ENCODE peak calls at places on chromosomes 3 and 15, in four cellular contexts. One of them, this sample, is unnamed.

GRCh38 chr3:99647081-99647480 is 8.7 kb downstream of the COL8A1 start:
- DNase-seq in progenitor cell of endocrine pancreas: no peak
- DNase-seq in dermis blood vessel endothelial cell: peak; percentile 63
- DNase-seq in fibroblast of gingiva: peak; percentile 26
- DNase-seq in this sample: no peak

GRCh38 chr3:179702271-179702947 is 49.6 kb downstream of the USP13 start:
- DNase-seq in fibroblast of gingiva: no peak
- DNase-seq in progenitor cell of endocrine pancreas: no peak
- DNase-seq in dermis blood vessel endothelial cell: no peak
- DNase-seq in this sample: no peak

GRCh38 chr3:97245201-97245910 is 431.0 kb downstream of the EPHA6 start:
- DNase-seq in progenitor cell of endocrine pancreas: no peak
- DNase-seq in fibroblast of gingiva: no peak
- DNase-seq in dermis blood vessel endothelial cell: no peak
- DNase-seq in this sample: no peak

GRCh38 chr3:160163259-160163878 is 61.9 kb upstream of the C3orf80 start:
- DNase-seq in fibroblast of gingiva: peak; percentile 21
- DNase-seq in progenitor cell of endocrine pancreas: no peak
- DNase-seq in dermis blood vessel endothelial cell: peak; percentile 61
- DNase-seq in this sample: no peak

GRCh38 chr3:112814256-112814655 is 32.4 kb downstream of the CD200R1L start:
- DNase-seq in dermis blood vessel endothelial cell: peak; percentile 47
- DNase-seq in fibroblast of gingiva: peak; percentile 83
- DNase-seq in progenitor cell of endocrine pancreas: no peak
- DNase-seq in this sample: no peak

GRCh38 chr3:176208915-176209314 is 988.4 kb downstream of the TBL1XR1 start:
- DNase-seq in dermis blood vessel endothelial cell: no peak
- DNase-seq in fibroblast of gingiva: no peak
- DNase-seq in progenitor cell of endocrine pancreas: no peak
- DNase-seq in this sample: no peak

GRCh38 chr3:143676021-143676420 is 172.2 kb downstream of the SLC9A9 start:
- DNase-seq in dermis blood vessel endothelial cell: no peak
- DNase-seq in progenitor cell of endocrine pancreas: no peak
- DNase-seq in fibroblast of gingiva: no peak
- DNase-seq in this sample: no peak

GRCh38 chr3:44954962-44955361 is 21.0 kb downstream of the ZDHHC3 start:
- DNase-seq in dermis blood vessel endothelial cell: peak; percentile 73
- DNase-seq in progenitor cell of endocrine pancreas: no peak
- DNase-seq in fibroblast of gingiva: peak; percentile 34
- DNase-seq in this sample: no peak

GRCh38 chr15:38374477-38374876 is 79.5 kb upstream of the FAM98B start:
- DNase-seq in progenitor cell of endocrine pancreas: no peak
- DNase-seq in dermis blood vessel endothelial cell: no peak
- DNase-seq in fibroblast of gingiva: no peak
- DNase-seq in this sample: no peak

GRCh38 chr3:12303998-12304397 is 15.1 kb downstream of the PPARG start:
- DNase-seq in progenitor cell of endocrine pancreas: no peak
- DNase-seq in dermis blood vessel endothelial cell: no peak
- DNase-seq in fibroblast of gingiva: no peak
- DNase-seq in this sample: no peak

GRCh38 chr3:184678317-184679055 is 33.4 kb downstream of the MAGEF1 start:
- DNase-seq in progenitor cell of endocrine pancreas: no peak
- DNase-seq in dermis blood vessel endothelial cell: no peak
- DNase-seq in fibroblast of gingiva: no peak
- DNase-seq in this sample: no peak

GRCh38 chr3:19885468-19885867 is 48.5 kb downstream of the EFHB start:
- DNase-seq in dermis blood vessel endothelial cell: peak; percentile 62
- DNase-seq in fibroblast of gingiva: peak; percentile 31
- DNase-seq in progenitor cell of endocrine pancreas: no peak
- DNase-seq in this sample: no peak

GRCh38 chr15:75723847-75724660 is 11.4 kb upstream of the CSPG4 start:
- DNase-seq in fibroblast of gingiva: peak; percentile 93
- DNase-seq in dermis blood vessel endothelial cell: peak; percentile 95
- DNase-seq in progenitor cell of endocrine pancreas: no peak
- DNase-seq in this sample: no peak

GRCh38 chr3:167929937-167930336 is 165.8 kb downstream of the GOLIM4 start:
- DNase-seq in progenitor cell of endocrine pancreas: no peak
- DNase-seq in fibroblast of gingiva: no peak
- DNase-seq in dermis blood vessel endothelial cell: no peak
- DNase-seq in this sample: no peak

GRCh38 chr15:48472756-48473155 is 141.5 kb downstream of the DUT start:
- DNase-seq in fibroblast of gingiva: peak; percentile 40
- DNase-seq in progenitor cell of endocrine pancreas: no peak
- DNase-seq in dermis blood vessel endothelial cell: peak; percentile 48
- DNase-seq in this sample: no peak

GRCh38 chr3:29525254-29525881 is 244.5 kb downstream of the RBMS3 start:
- DNase-seq in dermis blood vessel endothelial cell: peak; percentile 88
- DNase-seq in progenitor cell of endocrine pancreas: no peak
- DNase-seq in fibroblast of gingiva: peak; percentile 98
- DNase-seq in this sample: no peak

GRCh38 chr3:111763101-111763500 is 96.0 kb upstream of the PHLDB2 start:
- DNase-seq in fibroblast of gingiva: no peak
- DNase-seq in progenitor cell of endocrine pancreas: no peak
- DNase-seq in dermis blood vessel endothelial cell: peak; percentile 16
- DNase-seq in this sample: no peak

GRCh38 chr15:33735637-33736247 is 232.6 kb upstream of the CHRM5 start:
- DNase-seq in dermis blood vessel endothelial cell: peak; percentile 64
- DNase-seq in progenitor cell of endocrine pancreas: peak; percentile 18
- DNase-seq in fibroblast of gingiva: no peak
- DNase-seq in this sample: no peak

GRCh38 chr3:106004137-106004600 is 135.4 kb upstream of the CBLB start:
- DNase-seq in dermis blood vessel endothelial cell: peak; percentile 17
- DNase-seq in progenitor cell of endocrine pancreas: no peak
- DNase-seq in fibroblast of gingiva: no peak
- DNase-seq in this sample: no peak

GRCh38 chr3:8825153-8825825 is 55.9 kb upstream of the OXTR start:
- DNase-seq in fibroblast of gingiva: no peak
- DNase-seq in progenitor cell of endocrine pancreas: no peak
- DNase-seq in dermis blood vessel endothelial cell: no peak
- DNase-seq in this sample: no peak

GRCh38 chr3:158703566-158703965 is 28.7 kb downstream of the RARRES1 start:
- DNase-seq in fibroblast of gingiva: no peak
- DNase-seq in progenitor cell of endocrine pancreas: no peak
- DNase-seq in dermis blood vessel endothelial cell: no peak
- DNase-seq in this sample: no peak

GRCh38 chr15:39781967-39782292 is 711 bp downstream of the FSIP1 start:
- DNase-seq in fibroblast of gingiva: no peak
- DNase-seq in progenitor cell of endocrine pancreas: no peak
- DNase-seq in dermis blood vessel endothelial cell: no peak
- DNase-seq in this sample: no peak

GRCh38 chr15:45180201-45180600 is 7.6 kb downstream of the SHF start:
- DNase-seq in fibroblast of gingiva: no peak
- DNase-seq in progenitor cell of endocrine pancreas: no peak
- DNase-seq in dermis blood vessel endothelial cell: no peak
- DNase-seq in this sample: no peak

GRCh38 chr3:45597166-45597565 is 2.6 kb downstream of the LIMD1 start:
- DNase-seq in progenitor cell of endocrine pancreas: no peak
- DNase-seq in fibroblast of gingiva: peak; percentile 32
- DNase-seq in dermis blood vessel endothelial cell: no peak
- DNase-seq in this sample: peak; percentile 63

GRCh38 chr15:89321521-89322410 is 12.9 kb downstream of the POLG start:
- DNase-seq in dermis blood vessel endothelial cell: no peak
- DNase-seq in fibroblast of gingiva: no peak
- DNase-seq in progenitor cell of endocrine pancreas: no peak
- DNase-seq in this sample: no peak

GRCh38 chr3:133757701-133758319 is 11.6 kb downstream of the TF start:
- DNase-seq in progenitor cell of endocrine pancreas: no peak
- DNase-seq in fibroblast of gingiva: no peak
- DNase-seq in dermis blood vessel endothelial cell: no peak
- DNase-seq in this sample: no peak

GRCh38 chr3:183809209-183809608 is 16.2 kb downstream of the MAP6D1 start:
- DNase-seq in dermis blood vessel endothelial cell: no peak
- DNase-seq in progenitor cell of endocrine pancreas: no peak
- DNase-seq in fibroblast of gingiva: no peak
- DNase-seq in this sample: no peak

GRCh38 chr3:177827517-177828249 is 630.4 kb upstream of the TBL1XR1 start:
- DNase-seq in fibroblast of gingiva: peak; percentile 91
- DNase-seq in progenitor cell of endocrine pancreas: no peak
- DNase-seq in dermis blood vessel endothelial cell: peak; percentile 58
- DNase-seq in this sample: no peak

GRCh38 chr3:36965440-36965839 is 20.6 kb upstream of the TRANK1 start:
- DNase-seq in progenitor cell of endocrine pancreas: no peak
- DNase-seq in fibroblast of gingiva: no peak
- DNase-seq in dermis blood vessel endothelial cell: no peak
- DNase-seq in this sample: no peak

GRCh38 chr3:39216176-39216790 is 23.9 kb upstream of the XIRP1 start:
- DNase-seq in dermis blood vessel endothelial cell: no peak
- DNase-seq in fibroblast of gingiva: no peak
- DNase-seq in progenitor cell of endocrine pancreas: no peak
- DNase-seq in this sample: no peak

GRCh38 chr3:4438296-4438695 is 28.8 kb downstream of the SUMF1 start:
- DNase-seq in dermis blood vessel endothelial cell: no peak
- DNase-seq in progenitor cell of endocrine pancreas: no peak
- DNase-seq in fibroblast of gingiva: no peak
- DNase-seq in this sample: no peak

GRCh38 chr3:128364808-128365360 is 101.8 kb downstream of the DNAJB8 start:
- DNase-seq in fibroblast of gingiva: no peak
- DNase-seq in progenitor cell of endocrine pancreas: no peak
- DNase-seq in dermis blood vessel endothelial cell: no peak
- DNase-seq in this sample: no peak

GRCh38 chr3:42188365-42188764 is 77.6 kb downstream of the CCK start:
- DNase-seq in dermis blood vessel endothelial cell: no peak
- DNase-seq in progenitor cell of endocrine pancreas: no peak
- DNase-seq in fibroblast of gingiva: no peak
- DNase-seq in this sample: no peak

GRCh38 chr3:161969867-161970266 is 473.3 kb downstream of the OTOL1 start:
- DNase-seq in dermis blood vessel endothelial cell: no peak
- DNase-seq in fibroblast of gingiva: peak; percentile 64
- DNase-seq in progenitor cell of endocrine pancreas: no peak
- DNase-seq in this sample: no peak

GRCh38 chr3:16663852-16664712 is 58.9 kb upstream of the DAZL start:
- DNase-seq in progenitor cell of endocrine pancreas: no peak
- DNase-seq in dermis blood vessel endothelial cell: no peak
- DNase-seq in fibroblast of gingiva: no peak
- DNase-seq in this sample: no peak

GRCh38 chr3:69902386-69902785 is 97.1 kb upstream of the SAMMSON start:
- DNase-seq in dermis blood vessel endothelial cell: no peak
- DNase-seq in fibroblast of gingiva: no peak
- DNase-seq in progenitor cell of endocrine pancreas: no peak
- DNase-seq in this sample: no peak

GRCh38 chr3:84806958-84807357 is 151.8 kb upstream of the CADM2 start:
- DNase-seq in fibroblast of gingiva: no peak
- DNase-seq in dermis blood vessel endothelial cell: no peak
- DNase-seq in progenitor cell of endocrine pancreas: no peak
- DNase-seq in this sample: no peak

GRCh38 chr3:150379469-150379868 is 28.6 kb upstream of the TSC22D2 start:
- DNase-seq in progenitor cell of endocrine pancreas: no peak
- DNase-seq in fibroblast of gingiva: no peak
- DNase-seq in dermis blood vessel endothelial cell: no peak
- DNase-seq in this sample: no peak

GRCh38 chr15:67465196-67465952 is 55.6 kb upstream of the C15orf61 start:
- DNase-seq in progenitor cell of endocrine pancreas: no peak
- DNase-seq in dermis blood vessel endothelial cell: no peak
- DNase-seq in fibroblast of gingiva: no peak
- DNase-seq in this sample: no peak

This sample was measured in activated CD8-positive, alpha-beta memory T cell treated with anti-CD3 and anti-CD28 coated beads, Interleukin-2, amount 50 U/mL, for 48 hours.